ENCODE peak calls at places on chromosomes 5 and 9, in ten cellular contexts. V is CD8-positive, alpha-beta memory T cell; R is BE2C; S is heart right ventricle; G is HuH-7; C is stimulated activated naive CD8-positive, alpha-beta T cell treated with anti-CD3 and anti-CD28 coated beads, Interleukin-15, Interleukin-2, amounts not matched to agents 100 U/mL and 50 U/mL, for 24 hours; T is SJSA1; Q is NCI-H1105 treated with DMSO at 0.1 percent for 48 hours; W is stimulated activated CD4-positive, alpha-beta T cell treated with anti-CD3 and anti-CD28 coated beads, Interleukin-4, amount 100 ng/mL, for 4 hours; K is WTC11. L is an unnamed sample.

GRCh38 chr5:174680901-174681565 is 43.3 kb upstream of the MSX2 start:
- DNase-seq in C (no peak), W (no peak), Q (no peak), G (no peak), K (no peak), V (no peak), T (no peak), S (no peak), R (no peak), L (no peak)

GRCh38 chr9:135611142-135611874 is 28.0 kb downstream of the GLT6D1 start:
- DNase-seq in T (no peak), S (no peak), R (no peak), Q (no peak), C (no peak), W (no peak), V (no peak), G (no peak), K (no peak), L (no peak)

GRCh38 chr9:19517202-19517942 is 108.6 kb downstream of the ACER2 start:
- DNase-seq in K (peak), V (no peak), G (peak), T (no peak), C (peak), W (no peak), Q (no peak), S (no peak), R (peak), L (no peak)

GRCh38 chr5:126920291-126920690 is 110.1 kb downstream of the MARCHF3 start:
- DNase-seq in V (no peak), K (no peak), C (no peak), Q (no peak), R (no peak), G (no peak), S (peak), T (no peak), W (no peak), L (no peak)

GRCh38 chr5:52010430-52010829 is 627.2 kb downstream of the ISL1 start:
- DNase-seq in Q (peak), T (no peak), C (no peak), G (no peak), R (no peak), W (no peak), K (no peak), V (no peak), S (no peak), L (no peak)

GRCh38 chr5:93274291-93274690 is 306.7 kb downstream of the NR2F1-AS1 start:
- DNase-seq in S (no peak), V (no peak), R (no peak), C (no peak), G (no peak), W (no peak), K (no peak), T (peak), Q (no peak), L (no peak)

GRCh38 chr5:19241690-19242089 is 746.3 kb downstream of the CDH18 start:
- DNase-seq in K (no peak), W (no peak), G (no peak), T (no peak), R (no peak), C (no peak), Q (no peak), S (no peak), V (no peak), L (no peak)

GRCh38 chr5:74205745-74206570 is 434.6 kb downstream of the ENC1 start:
- DNase-seq in S (no peak), R (no peak), W (no peak), Q (peak), T (no peak), K (no peak), V (no peak), C (no peak), G (no peak), L (no peak)

GRCh38 chr9:118809160-118809625 is 560.0 kb downstream of the BRINP1 start:
- DNase-seq in Q (no peak), W (no peak), K (peak), T (no peak), G (no peak), C (no peak), S (no peak), V (no peak), R (no peak), L (no peak)

GRCh38 chr9:87290241-87290700 is 207.4 kb upstream of the DAPK1 start:
- DNase-seq in T (peak), C (no peak), S (no peak), W (no peak), R (no peak), V (no peak), G (peak), Q (no peak), K (peak), L (no peak)

GRCh38 chr5:143188692-143189091 is 214.8 kb downstream of the NR3C1 start:
- DNase-seq in K (no peak), Q (no peak), V (no peak), R (no peak), G (no peak), S (no peak), T (no peak), W (no peak), C (no peak), L (no peak)

GRCh38 chr5:93305984-93306383 is 275.0 kb downstream of the NR2F1-AS1 start:
- DNase-seq in C (no peak), G (no peak), Q (no peak), R (peak), V (no peak), S (no peak), T (no peak), K (no peak), W (no peak), L (no peak)

GRCh38 chr5:152861231-152861630 is 456.2 kb upstream of the NMUR2 start:
- DNase-seq in V (no peak), W (no peak), K (no peak), T (no peak), G (no peak), Q (no peak), C (no peak), R (no peak), S (no peak), L (no peak)

GRCh38 chr5:60101561-60101960 is 208.0 kb upstream of the PDE4D start:
- DNase-seq in W (no peak), Q (no peak), R (no peak), T (no peak), G (no peak), S (no peak), V (no peak), K (no peak), C (no peak), L (no peak)

GRCh38 chr5:57455511-57455910 is 27.1 kb downstream of the ACTBL2 start:
- DNase-seq in T (no peak), K (no peak), C (no peak), G (no peak), V (no peak), S (no peak), W (no peak), Q (no peak), R (no peak), L (no peak)

GRCh38 chr9:114588150-114588663 is 638 bp downstream of the ATP6V1G1 start:
- DNase-seq in Q (no peak), R (no peak), T (no peak), V (no peak), K (no peak), G (no peak), W (peak), C (no peak), S (no peak), L (no peak)

GRCh38 chr5:77305222-77305846 is 94.9 kb downstream of the PDE8B start:
- DNase-seq in V (no peak), K (no peak), G (no peak), S (no peak), C (no peak), Q (no peak), R (no peak), T (no peak), W (no peak), L (no peak)

GRCh38 chr5:160496784-160497183 is 75.1 kb downstream of the PTTG1 start:
- DNase-seq in G (no peak), W (no peak), Q (no peak), K (no peak), S (no peak), T (no peak), C (peak), V (no peak), R (no peak), L (no peak)

GRCh38 chr9:3477236-3477834 is 48.5 kb downstream of the RFX3 start:
- DNase-seq in W (no peak), Q (no peak), C (no peak), T (no peak), R (no peak), V (no peak), G (no peak), S (no peak), K (no peak), L (no peak)

GRCh38 chr5:31412324-31412723 is 119.6 kb downstream of the DROSHA start:
- DNase-seq in G (no peak), W (no peak), R (no peak), T (no peak), V (no peak), K (no peak), Q (no peak), S (no peak), C (no peak), L (no peak)

GRCh38 chr9:124510650-124511425 is 3.6 kb upstream of the NR5A1 start:
- DNase-seq in Q (no peak), K (no peak), T (peak), S (no peak), C (no peak), R (no peak), V (no peak), W (no peak), G (peak), L (no peak)

GRCh38 chr5:26535215-26535614 is 503.2 kb downstream of the CDH9 start:
- DNase-seq in S (no peak), R (no peak), C (no peak), T (no peak), G (no peak), W (no peak), V (no peak), K (no peak), Q (no peak), L (no peak)

GRCh38 chr9:129239946-129240490 is 62.0 kb upstream of the IER5L start:
- DNase-seq in K (no peak), G (no peak), W (no peak), T (no peak), R (peak), V (no peak), S (no peak), C (no peak), Q (no peak), L (no peak)

GRCh38 chr5:1736889-1737711 is 62.5 kb downstream of the MRPL36 start:
- DNase-seq in K (no peak), G (no peak), Q (no peak), W (no peak), T (no peak), R (no peak), S (no peak), C (no peak), V (no peak), L (no peak)